ENCODE peak calls at places on chromosomes 11 and 22, in seven cellular contexts. T is astrocyte of the spinal cord, Q is GM13976, H is neural crest cell, J is mucosa of descending colon, R is A549, M is H9. Z is an unnamed sample.

GRCh38 chr11:32334822-32335221 is 100.5 kb downstream of the WT1 start:
- DNase-seq in J (no peak), R (peak), T (no peak), Q (peak), H (no peak), M (peak), Z (no peak)

GRCh38 chr11:721913-722811 is 16.1 kb downstream of the EPS8L2 start:
- DNase-seq in M (peak), T (no peak), R (no peak), J (peak), H (no peak), Q (peak), Z (peak)

GRCh38 chr22:31789803-31790202 is 36.0 kb downstream of the DEPDC5 start:
- DNase-seq in T (no peak), H (no peak), Q (no peak), M (no peak), R (no peak), J (no peak), Z (no peak)

GRCh38 chr11:34188181-34188580 is 82.8 kb downstream of the NAT10 start:
- DNase-seq in Q (no peak), T (no peak), R (no peak), J (no peak), H (no peak), M (no peak), Z (no peak)

GRCh38 chr11:70776914-70777532 is 378.7 kb downstream of the CTTN start:
- DNase-seq in R (no peak), H (no peak), Q (no peak), T (no peak), M (no peak), J (no peak), Z (no peak)

GRCh38 chr11:62443390-62444201 is 24.8 kb downstream of the SCGB1A1 start:
- DNase-seq in J (no peak), M (no peak), R (no peak), H (no peak), Q (no peak), T (no peak), Z (no peak)

GRCh38 chr11:134536219-134536618 is 124.2 kb upstream of the B3GAT1 start:
- DNase-seq in Q (no peak), J (no peak), R (no peak), T (no peak), M (peak), H (no peak), Z (no peak)

GRCh38 chr11:122229078-122229477 is 113.1 kb upstream of the BLID start:
- DNase-seq in J (no peak), R (no peak), M (no peak), T (peak), H (no peak), Q (no peak), Z (no peak)

GRCh38 chr11:17012179-17012578 is 2.0 kb downstream of the PLEKHA7 start:
- DNase-seq in H (no peak), T (no peak), M (peak), R (no peak), J (no peak), Q (no peak), Z (no peak)

GRCh38 chr22:27331526-27332281 is 469.9 kb downstream of the MN1 start:
- DNase-seq in R (peak), T (peak), M (peak), H (peak), J (no peak), Q (no peak), Z (no peak)

GRCh38 chr11:18321622-18321990 is 334 bp downstream of the HPS5 start:
- DNase-seq in T (no peak), J (no peak), R (no peak), Q (no peak), M (no peak), H (no peak), Z (peak)

GRCh38 chr11:36073411-36074203 is 129.7 kb downstream of the LDLRAD3 start:
- DNase-seq in M (no peak), T (peak), R (no peak), Q (no peak), J (no peak), H (no peak), Z (no peak)

GRCh38 chr11:102139081-102139498 is 28.8 kb downstream of the YAP1 start:
- DNase-seq in R (no peak), M (no peak), Q (no peak), H (no peak), T (peak), J (no peak), Z (no peak)

GRCh38 chr11:111645657-111646316 is 43.5 kb downstream of the SIK2 start:
- DNase-seq in Q (no peak), J (no peak), H (no peak), T (no peak), R (no peak), M (no peak), Z (no peak)

GRCh38 chr11:128624269-128625170 is 37.2 kb upstream of the ETS1 start:
- DNase-seq in Q (peak), H (no peak), R (no peak), M (no peak), T (no peak), J (peak), Z (peak)

DNA sequence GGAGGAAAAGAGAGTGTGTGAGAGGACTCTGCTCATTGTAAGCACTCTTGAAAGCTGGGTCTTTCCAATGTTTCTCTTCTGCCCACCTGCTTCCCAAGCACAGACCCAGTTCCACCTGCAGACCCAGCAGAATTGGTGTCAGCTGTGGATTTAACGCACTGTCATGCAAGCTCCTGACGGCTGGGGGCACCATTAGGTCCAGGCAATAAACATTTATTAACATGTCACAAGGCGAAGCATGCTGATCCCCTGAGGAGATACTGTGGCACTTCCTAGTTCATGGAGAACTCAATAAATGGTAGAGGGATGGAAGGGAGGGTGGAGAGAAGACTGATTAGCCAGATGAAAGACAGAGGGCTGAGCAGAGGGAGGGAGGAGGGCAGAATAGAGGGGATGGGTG is 68.3 kb upstream of the TSPAN18 start:
- DNase-seq in T (no peak), J (no peak), H (no peak), Q (no peak), M (peak), R (peak), Z (no peak)
- TF ChIP-seq CTCF in T (peak), J (no peak), H (peak), Q (no peak), M (peak), R (no peak), Z (peak)

GRCh38 chr22:25777411-25777810 is 35.4 kb downstream of the MYO18B start:
- DNase-seq in T (no peak), J (no peak), R (no peak), M (no peak), H (no peak), Q (no peak), Z (no peak)

GRCh38 chr22:25775501-25775900 is 33.5 kb downstream of the MYO18B start:
- DNase-seq in H (peak), Q (no peak), M (peak), R (no peak), J (no peak), T (peak), Z (no peak)

GRCh38 chr22:25779426-25779825 is 37.4 kb downstream of the MYO18B start:
- DNase-seq in M (no peak), Q (no peak), T (no peak), H (no peak), R (no peak), J (no peak), Z (no peak)

GRCh38 chr22:25779890-25780289 is 37.9 kb downstream of the MYO18B start:
- DNase-seq in Q (no peak), H (no peak), T (no peak), J (no peak), R (no peak), M (no peak), Z (no peak)

GRCh38 chr22:25777870-25778269 is 35.9 kb downstream of the MYO18B start:
- DNase-seq in Q (peak), R (peak), J (no peak), M (no peak), H (peak), T (peak), Z (peak)
- TF ChIP-seq CTCF in Q (peak), R (peak), J (no peak), M (peak), H (peak), T (peak), Z (peak)

GRCh38 chr11:66336234-66337102 is at the start of gene RIN1:
- DNase-seq in T (peak), H (no peak), R (peak), J (peak), Q (peak), M (peak), Z (peak)
- TF ChIP-seq CTCF in T (peak), H (peak), R (peak), J (no peak), Q (peak), M (peak), Z (peak)

DNA sequence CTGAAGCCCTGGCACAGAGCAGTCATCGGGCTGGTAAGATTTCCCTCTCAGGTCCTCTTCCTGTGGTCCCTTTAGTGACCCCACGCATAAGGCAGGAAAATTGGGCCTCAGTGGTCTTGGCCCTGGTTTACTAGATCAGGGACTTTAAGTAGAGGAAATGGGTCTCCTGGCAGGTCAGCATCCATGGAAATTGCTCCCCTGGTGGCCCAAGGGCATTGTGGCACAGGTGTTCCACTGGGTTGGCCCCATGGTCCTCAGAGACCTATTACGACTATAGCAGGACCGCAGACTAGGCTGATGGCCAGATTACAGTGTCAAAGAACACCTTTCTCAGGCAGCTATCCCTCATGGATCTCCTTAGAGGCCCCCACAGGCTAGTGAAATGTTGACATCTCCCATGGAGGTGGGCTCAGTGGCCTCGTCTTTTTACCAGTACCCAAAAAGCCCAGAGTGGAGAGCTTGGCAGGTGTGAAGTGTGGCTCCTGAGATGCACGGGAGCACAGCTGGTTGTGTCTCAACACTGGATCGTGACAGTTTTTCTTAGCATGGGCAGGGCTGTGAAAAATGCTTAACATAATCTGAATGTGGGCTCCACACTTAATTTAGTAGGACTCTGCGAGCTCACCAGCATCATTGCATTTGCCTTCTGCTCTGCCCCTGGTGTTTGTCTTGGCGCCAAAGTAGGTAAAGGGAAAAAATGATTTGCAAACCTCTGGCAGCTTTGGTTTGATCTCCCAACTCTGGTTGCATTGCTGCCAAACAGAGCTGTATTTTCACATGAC is 74.2 kb downstream of the ZBTB16 start:
- DNase-seq in H (no peak), J (no peak), R (no peak), T (peak), M (no peak), Q (no peak), Z (no peak)
- TF ChIP-seq CTCF in H (no peak), J (no peak), R (no peak), T (no peak), M (peak), Q (no peak), Z (no peak)

DNA sequence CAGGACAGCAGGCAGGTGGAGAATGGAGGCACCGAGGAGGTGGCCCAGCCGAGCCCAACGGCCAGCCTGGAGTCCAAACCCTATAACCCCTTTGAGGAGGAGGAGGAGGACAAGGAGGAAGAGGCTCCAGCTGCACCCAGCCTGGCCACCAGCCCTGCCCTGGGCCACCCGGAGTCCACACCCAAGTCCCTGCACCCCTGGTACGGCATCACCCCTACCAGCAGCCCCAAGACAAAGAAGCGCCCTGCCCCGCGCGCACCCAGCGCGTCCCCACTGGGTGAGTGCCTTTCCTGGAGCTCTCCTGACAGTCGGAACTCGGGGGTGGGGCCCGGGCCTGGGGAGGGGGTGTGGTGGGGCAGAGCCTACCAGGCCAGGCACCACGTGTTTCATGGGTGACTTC is 19.7 kb downstream of the MICALL1 start:
- DNase-seq in H (no peak), M (no peak), Q (no peak), R (no peak), J (no peak), T (no peak), Z (no peak)
- TF ChIP-seq CTCF in H (no peak), M (no peak), Q (no peak), R (no peak), J (no peak), T (no peak), Z (no peak)